ENCODE peak calls at places on chromosomes 7 and 10, in seven cellular contexts. One of them, this sample, is unnamed.

GRCh38 chr7:2637505-2638223 is 5.9 kb downstream of the TTYH3 start:
- DNase-seq in NCI-H748 treated with DMSO at 0.1 percent for 48 hours: no peak
- DNase-seq in HTR-8/SVneo: no peak
- DNase-seq in left cardiac atrium: peak
- DNase-seq in HT1080: no peak
- DNase-seq in activated naive CD8-positive, alpha-beta T cell treated with anti-CD3 and anti-CD28 coated beads, Interleukin-2, amount 10 ng/mL, durations not matched to agents 7 days and 5 days: no peak
- DNase-seq in T-helper 1 cell: no peak
- DNase-seq in this sample: no peak

GRCh38 chr7:154242709-154243108 is 190.5 kb downstream of the DPP6 start:
- DNase-seq in NCI-H748 treated with DMSO at 0.1 percent for 48 hours: no peak
- DNase-seq in HTR-8/SVneo: no peak
- DNase-seq in left cardiac atrium: no peak
- DNase-seq in HT1080: no peak
- DNase-seq in activated naive CD8-positive, alpha-beta T cell treated with anti-CD3 and anti-CD28 coated beads, Interleukin-2, amount 10 ng/mL, durations not matched to agents 7 days and 5 days: no peak
- DNase-seq in T-helper 1 cell: no peak
- DNase-seq in this sample: no peak

GRCh38 chr7:29254663-29255062 is 60.1 kb downstream of the CHN2 start:
- DNase-seq in NCI-H748 treated with DMSO at 0.1 percent for 48 hours: no peak
- DNase-seq in HTR-8/SVneo: no peak
- DNase-seq in left cardiac atrium: no peak
- DNase-seq in HT1080: no peak
- DNase-seq in activated naive CD8-positive, alpha-beta T cell treated with anti-CD3 and anti-CD28 coated beads, Interleukin-2, amount 10 ng/mL, durations not matched to agents 7 days and 5 days: no peak
- DNase-seq in T-helper 1 cell: no peak
- DNase-seq in this sample: no peak

GRCh38 chr10:28996947-28997551 is 291.8 kb upstream of the LYZL1 start:
- DNase-seq in NCI-H748 treated with DMSO at 0.1 percent for 48 hours: no peak
- DNase-seq in HTR-8/SVneo: no peak
- DNase-seq in left cardiac atrium: no peak
- DNase-seq in HT1080: no peak
- DNase-seq in activated naive CD8-positive, alpha-beta T cell treated with anti-CD3 and anti-CD28 coated beads, Interleukin-2, amount 10 ng/mL, durations not matched to agents 7 days and 5 days: no peak
- DNase-seq in T-helper 1 cell: no peak
- DNase-seq in this sample: no peak

GRCh38 chr10:114437456-114438292 is 33.4 kb upstream of the AFAP1L2 start:
- DNase-seq in NCI-H748 treated with DMSO at 0.1 percent for 48 hours: no peak
- DNase-seq in HTR-8/SVneo: no peak
- DNase-seq in left cardiac atrium: no peak
- DNase-seq in HT1080: peak
- DNase-seq in activated naive CD8-positive, alpha-beta T cell treated with anti-CD3 and anti-CD28 coated beads, Interleukin-2, amount 10 ng/mL, durations not matched to agents 7 days and 5 days: no peak
- DNase-seq in T-helper 1 cell: no peak
- DNase-seq in this sample: no peak

GRCh38 chr10:12077580-12078180 is 8.9 kb downstream of the DHTKD1 start:
- DNase-seq in NCI-H748 treated with DMSO at 0.1 percent for 48 hours: no peak
- DNase-seq in HTR-8/SVneo: no peak
- DNase-seq in left cardiac atrium: no peak
- DNase-seq in HT1080: no peak
- DNase-seq in activated naive CD8-positive, alpha-beta T cell treated with anti-CD3 and anti-CD28 coated beads, Interleukin-2, amount 10 ng/mL, durations not matched to agents 7 days and 5 days: no peak
- DNase-seq in T-helper 1 cell: no peak
- DNase-seq in this sample: no peak

GRCh38 chr7:1926908-1927306 is 256.8 kb downstream of the ELFN1 start:
- DNase-seq in NCI-H748 treated with DMSO at 0.1 percent for 48 hours: peak
- DNase-seq in HTR-8/SVneo: no peak
- DNase-seq in left cardiac atrium: no peak
- DNase-seq in HT1080: no peak
- DNase-seq in activated naive CD8-positive, alpha-beta T cell treated with anti-CD3 and anti-CD28 coated beads, Interleukin-2, amount 10 ng/mL, durations not matched to agents 7 days and 5 days: no peak
- DNase-seq in T-helper 1 cell: no peak
- DNase-seq in this sample: no peak

GRCh38 chr7:142300689-142301088 is 42.8 kb upstream of the PRSS58 start:
- DNase-seq in NCI-H748 treated with DMSO at 0.1 percent for 48 hours: no peak
- DNase-seq in HTR-8/SVneo: no peak
- DNase-seq in left cardiac atrium: no peak
- DNase-seq in HT1080: no peak
- DNase-seq in activated naive CD8-positive, alpha-beta T cell treated with anti-CD3 and anti-CD28 coated beads, Interleukin-2, amount 10 ng/mL, durations not matched to agents 7 days and 5 days: no peak
- DNase-seq in T-helper 1 cell: peak
- DNase-seq in this sample: no peak

This sample was measured in COR-L47.